ENCODE peak calls at places on chromosomes 6 and 20, in five cellular contexts. G is activated CD4-positive, alpha-beta T cell treated with anti-CD3 and anti-CD28 coated beads for 1 hour; V is astrocyte of the spinal cord; B is endothelial cell; Z is NCI-H1436. Y is an unnamed sample.

GRCh38 chr20:50540620-50541605 is 30.7 kb downstream of the PTPN1 start:
- DNase-seq in G (no peak), V (peak), B (no peak), Z (no peak), Y (peak)

GRCh38 chr6:158008894-158009891 is 27.5 kb downstream of the SYNJ2 start:
- DNase-seq in G (no peak), V (peak), B (no peak), Z (no peak), Y (no peak)

GRCh38 chr6:14149053-14149746 is 31.6 kb downstream of the CD83 start:
- DNase-seq in G (no peak), V (no peak), B (no peak), Z (no peak), Y (no peak)

GRCh38 chr20:45970646-45971424 is 1.2 kb downstream of the ZNF335 start:
- DNase-seq in G (no peak), V (peak), B (no peak), Z (no peak), Y (peak)

GRCh38 chr20:37579091-37579490 is 51.4 kb upstream of the BLCAP start:
- DNase-seq in G (no peak), V (no peak), B (no peak), Z (no peak), Y (no peak)

GRCh38 chr20:9989066-9989724 is 45.6 kb upstream of the ANKEF1 start:
- DNase-seq in G (no peak), V (peak), B (no peak), Z (no peak), Y (no peak)

GRCh38 chr6:99589290-99589672 is 17.4 kb upstream of the PRDM13 start:
- DNase-seq in G (no peak), V (no peak), B (peak), Z (no peak), Y (peak)

GRCh38 chr20:50058646-50059398 is 54.1 kb downstream of the UBE2V1 start:
- DNase-seq in G (no peak), V (no peak), B (no peak), Z (no peak), Y (no peak)

Y was measured in Calu3.